ENCODE peak calls at places on chromosomes 12 and 14, in ten cellular contexts. R is psoas muscle, X is Peyer's patch, Q is GM23338, N is thyroid gland, Y is HepG2, A is GM12878, C is testis, F is HAP-1, G is thoracic aorta. T is an unnamed sample.

GRCh38 chr12:89075890-89076591 is 276.3 kb downstream of the DUSP6 start:
- DNase-seq in N (no peak), R (no peak), C (no peak), F (no peak), X (no peak), G (no peak), Q (no peak), A (no peak), Y (no peak), T (no peak)

GRCh38 chr12:109671482-109671881 is 42.1 kb upstream of the FAM222A start:
- DNase-seq in X (no peak), G (no peak), A (no peak), R (no peak), Y (no peak), C (no peak), F (no peak), N (no peak), Q (no peak), T (no peak)

GRCh38 chr12:60269611-60270269 is 673.9 kb downstream of the SLC16A7 start:
- DNase-seq in A (no peak), Y (no peak), Q (no peak), C (peak; percentile 66), F (no peak), G (no peak), N (no peak), X (no peak), R (no peak), T (peak; percentile 5)

GRCh38 chr12:29148065-29148957 is 767 bp upstream of the FAR2 start:
- DNase-seq in C (peak; percentile 31), Y (no peak), Q (no peak), N (no peak), A (no peak), X (peak; percentile 53), G (no peak), F (peak; percentile 51), R (peak; percentile 28), T (peak; percentile 60)

GRCh38 chr14:24072436-24072835 is 1.1 kb downstream of the CPNE6 start:
- DNase-seq in Q (no peak), A (no peak), N (peak; percentile 75), R (no peak), G (no peak), Y (no peak), F (no peak), X (peak; percentile 72), C (no peak), T (no peak)

GRCh38 chr12:120669055-120669828 is 17.7 kb upstream of the MLEC start:
- DNase-seq in Y (no peak), C (peak; percentile 85), A (peak; percentile 79), N (peak; percentile 83), R (peak; percentile 26), X (no peak), G (no peak), Q (peak; percentile 52), F (peak; percentile 91), T (peak; percentile 68)

GRCh38 chr14:104287301-104288009 is 149.1 kb downstream of the KIF26A start:
- DNase-seq in Y (no peak), N (no peak), A (no peak), Q (no peak), C (no peak), R (peak; percentile 5), G (no peak), X (peak; percentile 22), F (no peak), T (no peak)

GRCh38 chr12:123808167-123808566 is 46.1 kb downstream of the DNAH10 start:
- DNase-seq in Y (peak; percentile 16), N (no peak), X (no peak), F (peak; percentile 24), R (no peak), G (no peak), Q (peak; percentile 51), A (no peak), C (no peak), T (peak; percentile 76)

GRCh38 chr12:98469108-98469507 is 46.3 kb upstream of the TMPO start:
- DNase-seq in X (no peak), N (peak; percentile 9), R (no peak), Y (no peak), G (no peak), A (no peak), Q (no peak), C (no peak), F (no peak), T (no peak)

GRCh38 chr12:107570721-107571120 is 114.9 kb upstream of the PWP1 start:
- DNase-seq in G (no peak), A (no peak), Q (no peak), X (peak; percentile 64), N (no peak), Y (no peak), F (no peak), C (no peak), R (no peak), T (no peak)

GRCh38 chr12:101021911-101022388 is 188.1 kb downstream of the SLC5A8 start:
- DNase-seq in A (no peak), F (no peak), Y (peak; percentile 5), X (no peak), G (no peak), C (no peak), Q (no peak), N (no peak), R (no peak), T (no peak)

GRCh38 chr14:20799955-20800544 is 2.6 kb downstream of the RNASE1 start:
- DNase-seq in F (no peak), X (no peak), C (peak; percentile 41), R (peak; percentile 25), Q (peak; percentile 48), N (peak; percentile 49), A (no peak), G (no peak), Y (peak; percentile 30), T (no peak)

GRCh38 chr12:71057330-71057729 is 100.5 kb downstream of the TSPAN8 start:
- DNase-seq in A (no peak), X (no peak), N (no peak), R (no peak), Y (no peak), C (no peak), F (no peak), Q (no peak), G (no peak), T (no peak)

GRCh38 chr12:50024804-50025186 is 499 bp downstream of the RACGAP1 start:
- DNase-seq in X (no peak), A (no peak), Q (peak; percentile 35), F (peak; percentile 26), N (no peak), Y (no peak), G (no peak), R (no peak), C (peak; percentile 17), T (no peak)

GRCh38 chr14:75978249-75978731 is 3.5 kb downstream of the TGFB3 start:
- DNase-seq in C (no peak), F (no peak), Q (no peak), X (no peak), N (no peak), Y (no peak), R (no peak), A (no peak), G (no peak), T (peak; percentile 50)

GRCh38 chr14:28264306-28264705 is 502.3 kb upstream of the FOXG1 start:
- DNase-seq in N (no peak), C (no peak), F (no peak), G (no peak), Y (no peak), A (no peak), Q (no peak), X (no peak), R (no peak), T (no peak)
- H3K4me3 ChIP-seq in N (no peak overlapping the region), C (peak overlapping the region; percentile 23), F (no peak overlapping the region), G (no peak overlapping the region), Y (no peak overlapping the region), A (no peak overlapping the region), Q (no peak overlapping the region), X (no peak overlapping the region), R (no peak overlapping the region), T (no peak overlapping the region)

GRCh38 chr14:36845346-36846042 is 183.8 kb downstream of the PAX9 start:
- DNase-seq in C (no peak), G (no peak), F (no peak), N (no peak), Y (no peak), A (no peak), X (no peak), Q (no peak), R (no peak), T (no peak)
- H3K4me3 ChIP-seq in C (no peak overlapping the region), G (no peak overlapping the region), F (no peak overlapping the region), N (no peak overlapping the region), Y (no peak overlapping the region), A (no peak overlapping the region), X (no peak overlapping the region), Q (no peak overlapping the region), R (no peak overlapping the region), T (no peak overlapping the region)

GRCh38 chr14:65976771-65977170 is 509.4 kb upstream of the CCDC196 start:
- DNase-seq in X (no peak), Y (no peak), Q (no peak), G (no peak), A (no peak), N (no peak), F (no peak), R (no peak), C (no peak), T (no peak)
- H3K4me3 ChIP-seq in X (no peak overlapping the region), Y (no peak overlapping the region), Q (no peak overlapping the region), G (no peak overlapping the region), A (no peak overlapping the region), N (no peak overlapping the region), F (no peak overlapping the region), R (no peak overlapping the region), C (no peak overlapping the region), T (no peak overlapping the region)

DNA sequence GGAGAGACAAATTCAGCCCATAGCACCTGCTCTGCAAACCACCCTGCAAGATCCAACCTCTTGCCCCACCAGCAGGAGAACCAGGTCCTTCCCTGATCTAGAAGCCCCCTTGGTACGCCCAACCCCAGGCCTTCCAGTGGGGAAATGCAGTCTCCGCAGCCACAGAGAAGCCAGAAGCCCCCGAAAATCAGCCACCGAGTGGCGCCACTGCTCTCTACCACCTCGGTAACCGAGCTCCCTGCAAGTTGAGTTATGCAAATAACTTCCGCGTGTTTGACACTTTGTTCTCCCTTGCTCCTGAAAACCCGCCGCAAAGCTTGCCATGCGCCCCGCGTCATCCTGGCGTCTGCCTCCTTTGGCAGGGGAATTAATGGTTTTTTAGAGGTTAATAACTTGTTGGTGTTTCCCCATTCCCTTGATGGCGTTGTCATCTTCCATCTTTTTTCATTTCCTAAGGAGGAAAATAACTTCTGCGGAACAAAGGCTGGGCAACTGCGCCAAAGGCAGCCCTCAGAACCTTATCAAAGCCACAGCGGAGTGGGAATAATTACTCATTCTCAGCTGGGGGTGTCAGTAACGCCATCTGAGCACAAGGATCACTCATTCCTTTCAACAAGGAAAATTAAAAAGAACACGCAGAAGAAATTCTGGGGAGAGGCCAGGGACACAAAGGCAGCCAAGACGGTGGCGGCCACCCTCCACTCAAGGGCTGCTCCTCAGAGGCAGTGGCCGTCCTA is 60.4 kb downstream of the FZD10 start:
- DNase-seq in C (no peak), Q (peak; percentile 67), Y (no peak), N (no peak), X (no peak), A (no peak), F (no peak), R (no peak), G (no peak), T (peak; percentile 66)
- H3K4me3 ChIP-seq in C (no peak overlapping the region), Q (peak overlapping the region; percentile 30), Y (no peak overlapping the region), N (no peak overlapping the region), X (no peak overlapping the region), A (no peak overlapping the region), F (no peak overlapping the region), R (no peak overlapping the region), G (no peak overlapping the region), T (no peak overlapping the region)

DNA sequence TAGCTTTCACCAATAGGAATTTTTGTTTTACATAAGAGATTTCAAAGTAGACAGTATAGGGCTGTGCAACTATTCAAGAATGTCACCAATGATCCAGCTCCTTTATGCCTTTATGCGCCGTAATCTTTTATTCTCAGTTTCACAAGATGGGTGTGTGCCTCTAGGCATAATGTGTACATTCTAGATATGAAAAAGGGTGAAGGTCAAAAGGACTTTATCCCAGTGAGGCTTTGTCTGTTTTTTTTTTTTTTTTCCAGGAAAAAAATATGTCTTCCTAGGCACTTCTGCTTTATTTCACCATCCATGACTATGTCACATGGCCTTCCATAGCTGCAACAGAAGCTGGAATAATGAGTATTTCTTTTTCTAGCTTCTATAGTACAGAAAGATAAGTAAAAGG is 142.3 kb upstream of the IGF1 start:
- DNase-seq in C (no peak), X (no peak), G (no peak), N (no peak), F (no peak), Y (no peak), R (no peak), A (no peak), Q (no peak), T (no peak)
- H3K4me3 ChIP-seq in C (no peak overlapping the region), X (no peak overlapping the region), G (no peak overlapping the region), N (no peak overlapping the region), F (no peak overlapping the region), Y (no peak overlapping the region), R (no peak overlapping the region), A (no peak overlapping the region), Q (no peak overlapping the region), T (no peak overlapping the region)